ENCODE peak calls at places on chromosomes 12 and 14, in nine cellular contexts. E, Z, C, O, A, H, Q, S and M are unnamed samples.

GRCh38 chr12:51392556-51393237 is 1.5 kb upstream of the GALNT6 start:
- DNase-seq in E (no peak), Z (no peak), C (peak), O (peak), A (no peak), H (peak), Q (no peak), S (no peak), M (peak)

GRCh38 chr12:1046727-1047126 is 55.7 kb downstream of the ERC1 start:
- DNase-seq in E (no peak), Z (peak), C (no peak), O (no peak), A (no peak), H (no peak), Q (no peak), S (no peak), M (no peak)

GRCh38 chr12:30985814-30986452 is 59.4 kb downstream of the TSPAN11 start:
- DNase-seq in E (no peak), Z (peak), C (no peak), O (peak), A (peak), H (peak), Q (no peak), S (no peak), M (peak)

GRCh38 chr14:59299731-59300130 is 111.3 kb downstream of the DAAM1 start:
- DNase-seq in E (no peak), Z (no peak), C (no peak), O (no peak), A (no peak), H (no peak), Q (no peak), S (no peak), M (no peak)

GRCh38 chr14:75247286-75247922 is 31.2 kb upstream of the FOS start:
- DNase-seq in E (no peak), Z (no peak), C (no peak), O (no peak), A (peak), H (no peak), Q (peak), S (no peak), M (no peak)

GRCh38 chr12:14774944-14775651 is 28.2 kb downstream of the WBP11 start:
- DNase-seq in E (peak), Z (no peak), C (peak), O (peak), A (peak), H (peak), Q (no peak), S (no peak), M (peak)

GRCh38 chr14:23483216-23483854 is 13.8 kb downstream of the NGDN start:
- DNase-seq in E (no peak), Z (peak), C (no peak), O (peak), A (peak), H (no peak), Q (no peak), S (no peak), M (peak)

GRCh38 chr14:50832935-50833607 is 2.1 kb upstream of the NIN start:
- DNase-seq in E (no peak), Z (no peak), C (no peak), O (no peak), A (no peak), H (peak), Q (no peak), S (no peak), M (no peak)

GRCh38 chr14:94341654-94342333 is 18.7 kb upstream of the SERPINA6 start:
- DNase-seq in E (no peak), Z (peak), C (no peak), O (peak), A (no peak), H (no peak), Q (no peak), S (no peak), M (peak)

GRCh38 chr14:99596071-99596627 is 7.9 kb downstream of the CCDC85C start:
- DNase-seq in E (no peak), Z (peak), C (no peak), O (no peak), A (no peak), H (no peak), Q (no peak), S (no peak), M (no peak)

GRCh38 chr12:79415754-79416435 is 274.9 kb downstream of the PAWR start:
- DNase-seq in E (no peak), Z (peak), C (no peak), O (peak), A (no peak), H (peak), Q (no peak), S (no peak), M (peak)

GRCh38 chr14:21556378-21557083 is 23.3 kb downstream of the OR10G3 start:
- DNase-seq in E (no peak), Z (no peak), C (no peak), O (no peak), A (no peak), H (no peak), Q (no peak), S (no peak), M (no peak)

GRCh38 chr14:74793506-74794155 is 30.5 kb downstream of the YLPM1 start:
- DNase-seq in E (no peak), Z (no peak), C (no peak), O (no peak), A (peak), H (peak), Q (no peak), S (no peak), M (peak)

GRCh38 chr12:116736962-116737773 is 701 bp downstream of the SPRING1 start:
- DNase-seq in E (peak), Z (peak), C (no peak), O (peak), A (no peak), H (no peak), Q (no peak), S (no peak), M (peak)

GRCh38 chr14:75991753-75992152 is 6.2 kb downstream of the IFT43 start:
- DNase-seq in E (no peak), Z (no peak), C (no peak), O (no peak), A (no peak), H (peak), Q (no peak), S (no peak), M (peak)